ENCODE peak calls at places on chromosomes 5 and 9, in eight cellular contexts. Z, V, A, E, S, Q, J and P are unnamed samples.

GRCh38 chr5:14726066-14726838 is 61.7 kb downstream of the OTULIN start:
- DNase-seq in V (no peak), A (no peak), J (no peak), S (peak), Q (no peak), E (no peak), Z (no peak), P (no peak)

GRCh38 chr5:78886650-78887230 is 98.4 kb downstream of the ARSB start:
- DNase-seq in Q (no peak), Z (no peak), J (no peak), A (no peak), E (no peak), S (no peak), V (no peak), P (no peak)

GRCh38 chr5:172362755-172363154 is 79.2 kb upstream of the UBTD2 start:
- DNase-seq in S (no peak), Q (peak), J (no peak), E (no peak), Z (no peak), A (no peak), V (no peak), P (no peak)

GRCh38 chr5:171422495-171422894 is 3.0 kb downstream of the FGF18 start:
- DNase-seq in Q (no peak), A (no peak), J (no peak), E (no peak), V (no peak), Z (no peak), S (no peak), P (no peak)

GRCh38 chr9:71614409-71614808 is 153.9 kb downstream of the CEMIP2 start:
- DNase-seq in Z (no peak), A (no peak), S (no peak), J (no peak), E (no peak), V (no peak), Q (no peak), P (no peak)

GRCh38 chr9:131728961-131729360 is 10.9 kb downstream of the RAPGEF1 start:
- DNase-seq in E (no peak), Q (no peak), S (no peak), A (peak), Z (peak), J (peak), V (no peak), P (peak)

GRCh38 chr9:126877418-126877817 is 17.0 kb downstream of the ZBTB34 start:
- DNase-seq in V (no peak), J (no peak), A (no peak), S (no peak), Z (no peak), E (no peak), Q (no peak), P (no peak)

GRCh38 chr5:175479125-175479881 is 943 bp downstream of the SFXN1 start:
- DNase-seq in A (no peak), E (no peak), Q (no peak), J (no peak), S (no peak), V (no peak), Z (no peak), P (no peak)

GRCh38 chr9:98811051-98811650 is 3.7 kb downstream of the GALNT12 start:
- DNase-seq in A (no peak), V (no peak), Z (no peak), S (no peak), E (peak), J (no peak), Q (peak), P (no peak)

GRCh38 chr5:66519626-66520025 is 76.6 kb upstream of the MAST4 start:
- DNase-seq in A (no peak), J (no peak), V (no peak), Z (no peak), Q (peak), E (no peak), S (no peak), P (no peak)

GRCh38 chr5:7208911-7209310 is 187.0 kb upstream of the ADCY2 start:
- DNase-seq in Z (no peak), S (peak), V (no peak), E (no peak), A (no peak), Q (no peak), J (no peak), P (no peak)

GRCh38 chr5:1199340-1199648 is 2.1 kb upstream of the SLC6A19 start:
- DNase-seq in S (no peak), V (no peak), E (no peak), Z (no peak), Q (no peak), J (no peak), A (no peak), P (no peak)

GRCh38 chr5:141677415-141677814 is 4.6 kb downstream of the ARAP3 start:
- DNase-seq in J (no peak), A (no peak), Z (no peak), Q (no peak), V (no peak), E (no peak), S (no peak), P (peak)

GRCh38 chr5:107857785-107858184 is 187.0 kb upstream of the EFNA5 start:
- DNase-seq in Z (no peak), J (no peak), A (no peak), E (no peak), Q (no peak), V (no peak), S (no peak), P (no peak)

GRCh38 chr5:86115164-86115563 is 502.6 kb upstream of the COX7C start:
- DNase-seq in A (no peak), Q (no peak), E (no peak), Z (no peak), V (no peak), S (no peak), J (no peak), P (no peak)

GRCh38 chr5:83036991-83037390 is 40.2 kb downstream of the TMEM167A start:
- DNase-seq in V (no peak), Z (no peak), J (no peak), A (no peak), Q (no peak), S (no peak), E (no peak), P (no peak)

GRCh38 chr9:129307227-129307970 is 129.3 kb upstream of the IER5L start:
- DNase-seq in J (no peak), Z (no peak), S (peak), A (no peak), V (no peak), E (no peak), Q (no peak), P (no peak)

GRCh38 chr9:110016340-110016739 is 191.6 kb downstream of the C9orf152 start:
- DNase-seq in A (no peak), E (peak), V (no peak), Q (peak), Z (no peak), S (no peak), J (no peak), P (no peak)

GRCh38 chr5:146789712-146790660 is 88.6 kb downstream of the PPP2R2B start:
- DNase-seq in A (no peak), E (no peak), Q (no peak), S (no peak), Z (no peak), V (no peak), J (no peak), P (no peak)

GRCh38 chr5:95822038-95822407 is 503 bp downstream of the GLRX start:
- DNase-seq in Q (peak), Z (no peak), V (no peak), J (peak), E (no peak), S (peak), A (no peak), P (peak)

GRCh38 chr9:22650145-22650544 is 203.5 kb downstream of the DMRTA1 start:
- DNase-seq in A (no peak), Z (no peak), J (no peak), Q (no peak), E (no peak), S (no peak), V (no peak), P (no peak)

GRCh38 chr5:124881333-124881732 is 134.9 kb upstream of the ZNF608 start:
- DNase-seq in J (no peak), E (no peak), V (no peak), A (no peak), Q (no peak), Z (no peak), S (no peak), P (no peak)

GRCh38 chr9:21029661-21030060 is 1.8 kb downstream of the HACD4 start:
- DNase-seq in V (no peak), Z (no peak), S (no peak), E (no peak), J (no peak), A (no peak), Q (no peak), P (no peak)

GRCh38 chr5:163306421-163306820 is 131.0 kb upstream of the CCNG1 start:
- DNase-seq in Z (no peak), J (no peak), S (no peak), Q (peak), E (no peak), V (no peak), A (no peak), P (no peak)

GRCh38 chr5:179762079-179762780 is 29.6 kb downstream of the MAML1 start:
- DNase-seq in A (no peak), Q (peak), E (no peak), V (no peak), S (peak), Z (no peak), J (peak), P (peak)

GRCh38 chr9:121627432-121627831 is 24.0 kb upstream of the DAB2IP start:
- DNase-seq in J (no peak), Z (no peak), V (no peak), A (no peak), S (no peak), E (no peak), Q (no peak), P (no peak)

GRCh38 chr9:130356877-130357584 is 87.7 kb upstream of the ASS1 start:
- DNase-seq in E (no peak), Q (no peak), Z (no peak), S (no peak), A (no peak), J (no peak), V (no peak), P (no peak)

GRCh38 chr5:149675467-149676201 is 54.5 kb upstream of the PPARGC1B start:
- DNase-seq in S (no peak), Q (no peak), A (no peak), E (no peak), Z (no peak), J (no peak), V (no peak), P (no peak)

GRCh38 chr5:89065919-89066318 is 182.9 kb upstream of the MEF2C start:
- DNase-seq in V (no peak), S (no peak), J (peak), Q (no peak), A (no peak), Z (no peak), E (no peak), P (no peak)

GRCh38 chr5:36478646-36479307 is 127.6 kb upstream of the SLC1A3 start:
- DNase-seq in S (no peak), E (no peak), J (no peak), Z (no peak), A (no peak), Q (no peak), V (no peak), P (no peak)

GRCh38 chr5:72268753-72269410 is 51.2 kb downstream of the MRPS27 start:
- DNase-seq in J (peak), E (no peak), V (peak), Q (peak), S (no peak), A (no peak), Z (peak), P (peak)

GRCh38 chr5:474826-475661 is 32.1 kb downstream of the EXOC3 start:
- DNase-seq in V (no peak), J (no peak), A (no peak), Z (no peak), S (peak), Q (peak), E (no peak), P (peak)

GRCh38 chr5:149635394-149635793 is 54.1 kb downstream of the ARHGEF37 start:
- DNase-seq in V (no peak), A (no peak), S (no peak), J (no peak), Q (peak), E (peak), Z (no peak), P (no peak)

GRCh38 chr5:45796959-45797553 is 100.9 kb upstream of the HCN1 start:
- DNase-seq in V (no peak), S (no peak), A (no peak), Q (no peak), J (no peak), E (no peak), Z (no peak), P (peak)

GRCh38 chr5:142181096-142181495 is 72.5 kb downstream of the NDFIP1 start:
- DNase-seq in Q (no peak), E (no peak), J (no peak), S (no peak), Z (no peak), A (no peak), V (no peak), P (peak)

GRCh38 chr5:73031839-73032238 is 76.0 kb downstream of the FCHO2 start:
- DNase-seq in E (peak), V (no peak), Q (peak), S (peak), A (no peak), J (no peak), Z (no peak), P (peak)

GRCh38 chr5:133245191-133246052 is 193.6 kb downstream of the HSPA4 start:
- DNase-seq in V (no peak), Z (no peak), E (peak), A (no peak), Q (peak), J (no peak), S (no peak), P (peak)